ENCODE peak calls at places on chromosome 6, in six cellular contexts. B is fibroblast of pulmonary artery, M is AG09309, X is Peyer's patch, A is AG10803, E is DND-41. U is an unnamed sample.

GRCh38 chr6:3235969-3236368 is 8.5 kb upstream of the TUBB2B start:
- DNase-seq in E (no peak), M (no peak), A (no peak), X (no peak), B (no peak), U (no peak)

GRCh38 chr6:167399599-167399998 is 74.7 kb downstream of the TTLL2 start:
- DNase-seq in A (no peak), E (no peak), M (no peak), X (no peak), B (no peak), U (no peak)

GRCh38 chr6:53168516-53169257 is 20.0 kb upstream of the GCM1 start:
- DNase-seq in M (no peak), A (peak), E (no peak), B (peak), X (no peak), U (no peak)

GRCh38 chr6:38671885-38672467 is 31.0 kb downstream of the GLO1 start:
- DNase-seq in B (peak), E (peak), A (peak), X (peak), M (peak), U (peak)

GRCh38 chr6:148925701-148926100 is 178.9 kb downstream of the UST start:
- DNase-seq in M (no peak), B (no peak), X (no peak), A (no peak), E (no peak), U (no peak)

GRCh38 chr6:39102024-39102820 is 12.8 kb downstream of the SAYSD1 start:
- DNase-seq in A (peak), B (peak), X (peak), M (peak), E (no peak), U (no peak)

GRCh38 chr6:15089569-15090144 is 156.2 kb upstream of the JARID2 start:
- DNase-seq in A (no peak), B (no peak), X (no peak), E (no peak), M (no peak), U (no peak)

GRCh38 chr6:144471986-144472385 is 186.9 kb downstream of the UTRN start:
- DNase-seq in A (peak), E (no peak), B (no peak), X (no peak), M (no peak), U (no peak)

GRCh38 chr6:34229877-34230276 is 6.8 kb upstream of the HMGA1 start:
- DNase-seq in B (no peak), M (no peak), X (no peak), A (no peak), E (no peak), U (no peak)

GRCh38 chr6:82720992-82721391 is 344.6 kb downstream of the UBE3D start:
- DNase-seq in E (no peak), M (no peak), X (no peak), A (no peak), B (no peak), U (no peak)

GRCh38 chr6:18990313-18990978 is 603.3 kb downstream of the RNF144B start:
- DNase-seq in E (peak), A (peak), M (no peak), X (peak), B (peak), U (peak)

GRCh38 chr6:169766921-169767736 is 15.7 kb downstream of the ERMARD start:
- DNase-seq in E (no peak), X (no peak), B (no peak), A (no peak), M (no peak), U (no peak)

GRCh38 chr6:2264932-2265331 is 19.5 kb upstream of the GMDS start:
- DNase-seq in B (peak), X (no peak), M (no peak), A (peak), E (no peak), U (no peak)

GRCh38 chr6:27668442-27669275 is 195.8 kb upstream of the ZNF184 start:
- DNase-seq in A (peak), M (no peak), B (peak), X (no peak), E (no peak), U (peak)

GRCh38 chr6:150723857-150724256 is 124.2 kb downstream of the PLEKHG1 start:
- DNase-seq in B (no peak), E (no peak), A (peak), M (peak), X (no peak), U (peak)

GRCh38 chr6:52877168-52877567 is 32.3 kb downstream of the GSTA3 start:
- DNase-seq in E (no peak), B (peak), A (peak), M (peak), X (no peak), U (no peak)

GRCh38 chr6:16514249-16514648 is 247.0 kb downstream of the ATXN1 start:
- DNase-seq in E (no peak), M (no peak), A (peak), B (peak), X (no peak), U (peak)

GRCh38 chr6:122890250-122890649 is 101.2 kb downstream of the SMPDL3A start:
- DNase-seq in E (no peak), B (no peak), M (no peak), X (no peak), A (no peak), U (no peak)

GRCh38 chr6:111757342-111757741 is 115.9 kb downstream of the FYN start:
- DNase-seq in A (peak), M (no peak), B (peak), E (no peak), X (peak), U (no peak)

GRCh38 chr6:156747715-156748114 is 29.5 kb upstream of the ARID1B start:
- DNase-seq in M (no peak), A (no peak), X (no peak), E (no peak), B (no peak), U (no peak)

GRCh38 chr6:89221971-89222887 is 5.1 kb upstream of the GABRR1 start:
- DNase-seq in E (no peak), A (no peak), B (peak), X (no peak), M (no peak), U (no peak)

GRCh38 chr6:148466158-148466557 is 123.5 kb downstream of the SASH1 start:
- DNase-seq in B (no peak), M (no peak), A (no peak), X (no peak), E (no peak), U (no peak)

GRCh38 chr6:73329201-73329600 is 24.9 kb downstream of the DPPA5 start:
- DNase-seq in E (no peak), M (no peak), X (no peak), B (no peak), A (no peak), U (no peak)

GRCh38 chr6:52635049-52635577 is 35.8 kb upstream of the TMEM14A start:
- DNase-seq in A (no peak), E (no peak), B (no peak), X (no peak), M (no peak), U (peak)

GRCh38 chr6:14910692-14911547 is 334.9 kb upstream of the JARID2 start:
- DNase-seq in M (no peak), E (peak), A (peak), X (peak), B (peak), U (peak)

GRCh38 chr6:4435981-4436445 is 300.6 kb upstream of the ECI2 start:
- DNase-seq in B (no peak), A (no peak), X (no peak), M (no peak), E (no peak), U (no peak)

GRCh38 chr6:137219664-137220252 is 573 bp upstream of the IFNGR1 start:
- DNase-seq in B (no peak), A (no peak), E (no peak), X (no peak), M (no peak), U (no peak)

GRCh38 chr6:158131926-158132325 is 36.1 kb downstream of the SERAC1 start:
- DNase-seq in M (no peak), B (peak), A (no peak), E (peak), X (no peak), U (peak)

GRCh38 chr6:84450018-84450417 is 222.6 kb upstream of the CEP162 start:
- DNase-seq in E (no peak), X (no peak), B (no peak), M (no peak), A (no peak), U (no peak)

GRCh38 chr6:28884423-28885148 is 39.2 kb downstream of the TRIM27 start:
- DNase-seq in E (peak), A (no peak), X (peak), B (no peak), M (no peak), U (peak)

GRCh38 chr6:5728726-5729434 is 277.8 kb downstream of the NRN1 start:
- DNase-seq in X (no peak), E (no peak), M (no peak), A (peak), B (peak), U (no peak)

GRCh38 chr6:167676666-167677421 is 149.9 kb upstream of the AFDN start:
- DNase-seq in B (peak), X (no peak), E (no peak), A (no peak), M (no peak), U (no peak)

GRCh38 chr6:160992323-160993314 is 1.1 kb downstream of the MAP3K4 start:
- DNase-seq in B (peak), A (peak), M (no peak), X (peak), E (peak), U (peak)

GRCh38 chr6:90403489-90404381 is 107.1 kb upstream of the BACH2 start:
- DNase-seq in E (no peak), B (peak), M (no peak), A (peak), X (no peak), U (no peak)

GRCh38 chr6:74000582-74000981 is 304.6 kb downstream of the CD109 start:
- DNase-seq in A (peak), M (no peak), X (no peak), B (no peak), E (no peak), U (no peak)

GRCh38 chr6:75409286-75409685 is 84.3 kb downstream of the FILIP1 start:
- DNase-seq in X (no peak), A (peak), M (no peak), B (no peak), E (no peak), U (no peak)

GRCh38 chr6:151681426-151682059 is 125.9 kb upstream of the ESR1 start:
- DNase-seq in E (peak), B (peak), M (no peak), A (peak), X (no peak), U (no peak)

GRCh38 chr6:34834789-34835518 is 43.1 kb downstream of the BLTP3A start:
- DNase-seq in X (no peak), E (no peak), B (peak), M (peak), A (peak), U (no peak)

GRCh38 chr6:143299253-143300166 is 151.0 kb downstream of the ADAT2 start:
- DNase-seq in M (no peak), B (no peak), E (no peak), A (no peak), X (no peak), U (no peak)

GRCh38 chr6:143295904-143296303 is 154.6 kb downstream of the ADAT2 start:
- DNase-seq in B (no peak), X (no peak), A (no peak), E (no peak), M (no peak), U (no peak)

GRCh38 chr6:143290206-143290605 is 160.3 kb downstream of the ADAT2 start:
- DNase-seq in X (no peak), A (no peak), M (no peak), E (no peak), B (no peak), U (no peak)

GRCh38 chr6:143293526-143293925 is 157.0 kb downstream of the ADAT2 start:
- DNase-seq in M (no peak), B (no peak), X (no peak), E (no peak), A (peak), U (no peak)

GRCh38 chr6:143294265-143294664 is 156.2 kb downstream of the ADAT2 start:
- DNase-seq in X (no peak), A (no peak), B (no peak), E (no peak), M (no peak), U (no peak)
- H3K4me3 ChIP-seq in X (no peak), A (no peak), B (no peak), E (no peak), M (no peak), U (no peak)

GRCh38 chr6:47307362-47308222 is 2.1 kb downstream of the TNFRSF21 start:
- DNase-seq in M (no peak), E (no peak), A (no peak), X (no peak), B (no peak), U (no peak)
- H3K4me3 ChIP-seq in M (peak), E (no peak), A (peak), X (peak), B (peak), U (no peak)

GRCh38 chr6:24861934-24862333 is 63.2 kb upstream of the ARMH2 start:
- DNase-seq in E (no peak), A (no peak), X (peak), B (no peak), M (no peak), U (no peak)

GRCh38 chr6:24864345-24864744 is 65.6 kb upstream of the ARMH2 start:
- DNase-seq in B (peak), M (no peak), A (no peak), X (no peak), E (no peak), U (no peak)

GRCh38 chr6:24868765-24869164 is 67.0 kb downstream of the RIPOR2 start:
- DNase-seq in E (no peak), B (no peak), M (no peak), A (no peak), X (no peak), U (no peak)

GRCh38 chr6:24867104-24867703 is 68.5 kb upstream of the ARMH2 start:
- DNase-seq in B (no peak), M (no peak), A (no peak), E (no peak), X (no peak), U (no peak)

GRCh38 chr6:24865161-24865560 is 66.4 kb upstream of the ARMH2 start:
- DNase-seq in E (no peak), A (no peak), M (no peak), B (no peak), X (no peak), U (no peak)
- H3K4me3 ChIP-seq in E (no peak), A (no peak), M (no peak), B (no peak), X (no peak), U (no peak)

DNA sequence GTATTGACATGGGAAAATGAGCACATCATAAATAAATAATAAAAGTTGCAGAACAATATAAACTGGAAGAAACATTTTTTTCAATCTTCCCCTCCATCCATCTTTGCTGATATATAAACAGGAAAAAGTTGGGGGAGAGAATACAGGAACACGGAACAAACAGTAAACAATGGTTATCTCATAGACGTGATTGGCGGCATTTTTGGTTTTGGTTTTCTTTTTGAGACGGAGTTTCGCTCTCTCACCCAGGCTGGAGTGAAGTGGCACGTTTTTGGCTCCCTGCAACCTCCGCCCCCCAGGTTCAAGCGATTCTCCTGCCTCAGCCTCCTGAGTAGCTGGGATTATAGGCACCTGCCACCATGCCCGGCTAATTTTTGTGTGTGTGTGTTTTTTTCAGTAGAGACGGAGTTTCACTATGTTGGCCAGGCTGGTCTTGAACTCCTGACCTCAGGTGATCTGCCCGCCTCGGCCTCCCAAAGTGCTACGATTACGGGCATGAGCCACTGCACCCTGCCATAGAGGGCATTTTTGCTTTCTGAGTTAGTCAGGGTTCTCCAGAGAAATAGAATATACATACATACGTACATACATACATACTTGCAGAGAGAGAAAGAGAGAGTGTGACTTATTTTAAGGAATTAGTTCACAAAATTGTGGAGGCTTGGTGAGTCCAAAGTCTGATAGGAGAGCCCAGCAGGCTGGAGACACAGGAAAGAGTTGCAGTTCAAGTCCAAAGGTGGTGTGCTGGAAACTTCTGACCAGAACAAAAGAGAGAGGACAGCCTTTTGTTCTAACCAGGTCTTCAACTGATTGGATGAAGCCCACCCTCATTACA is 22.6 kb downstream of the GNL1 start:
- DNase-seq in A (no peak), M (no peak), X (no peak), E (no peak), B (no peak), U (no peak)
- H3K4me3 ChIP-seq in A (no peak), M (no peak), X (no peak), E (no peak), B (no peak), U (no peak)

GRCh38 chr6:12748411-12748810 is 31.8 kb downstream of the PHACTR1 start:
- DNase-seq in B (no peak), A (no peak), E (no peak), X (no peak), M (no peak), U (no peak)

GRCh38 chr6:12750416-12750815 is 33.8 kb downstream of the PHACTR1 start:
- DNase-seq in X (no peak), A (no peak), M (no peak), E (no peak), B (no peak), U (no peak)

GRCh38 chr6:12751694-12752304 is 35.2 kb downstream of the PHACTR1 start:
- DNase-seq in X (peak), E (peak), B (peak), M (peak), A (peak), U (peak)

GRCh38 chr6:12748815-12749521 is 32.4 kb downstream of the PHACTR1 start:
- DNase-seq in E (no peak), X (no peak), A (peak), M (no peak), B (no peak), U (no peak)

DNA sequence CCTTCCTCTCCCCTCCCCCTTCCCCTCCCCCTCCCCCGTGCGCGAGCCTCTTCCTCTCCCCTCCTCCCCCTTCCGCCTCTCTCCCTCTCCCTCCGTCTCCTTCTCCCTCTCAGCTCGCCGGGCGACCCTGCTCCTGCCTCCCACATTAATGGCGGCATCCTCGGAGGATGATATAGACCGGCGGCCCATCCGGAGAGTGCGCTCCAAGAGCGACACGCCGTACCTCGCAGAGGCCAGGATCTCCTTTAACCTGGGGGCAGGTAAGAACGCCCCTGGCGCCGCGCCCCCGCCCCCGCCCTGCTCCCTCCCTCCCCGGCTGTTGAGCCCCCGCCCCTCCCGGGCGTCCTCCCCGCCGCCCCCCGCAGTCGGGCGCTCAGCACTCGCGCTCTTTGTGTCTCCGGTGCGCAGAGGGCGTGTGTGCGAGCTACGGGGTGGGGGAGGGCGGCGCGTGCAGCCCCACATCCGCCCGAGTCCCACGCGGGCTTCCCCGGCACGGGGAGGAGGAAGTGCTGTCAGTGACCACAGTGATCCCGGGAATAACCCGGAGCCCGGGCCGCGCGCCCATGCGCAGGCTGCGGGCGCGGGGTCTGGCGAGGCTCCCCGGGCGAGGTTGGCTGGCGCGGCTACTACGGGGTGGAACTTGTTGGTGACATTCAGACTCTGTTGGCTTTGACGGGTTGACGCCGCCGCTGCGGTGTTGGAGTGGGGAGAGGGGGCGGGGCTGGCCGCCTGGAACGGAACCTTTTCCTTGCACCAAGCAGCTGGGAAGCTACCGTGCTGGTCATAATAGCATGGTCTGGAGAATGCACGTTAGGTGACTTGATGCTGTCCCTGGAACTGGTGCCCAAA is 33.2 kb downstream of the PHACTR1 start:
- DNase-seq in X (no peak), E (no peak), A (peak), B (no peak), M (no peak), U (no peak)
- H3K4me3 ChIP-seq in X (peak), E (no peak), A (peak), B (no peak), M (no peak), U (no peak)

DNA sequence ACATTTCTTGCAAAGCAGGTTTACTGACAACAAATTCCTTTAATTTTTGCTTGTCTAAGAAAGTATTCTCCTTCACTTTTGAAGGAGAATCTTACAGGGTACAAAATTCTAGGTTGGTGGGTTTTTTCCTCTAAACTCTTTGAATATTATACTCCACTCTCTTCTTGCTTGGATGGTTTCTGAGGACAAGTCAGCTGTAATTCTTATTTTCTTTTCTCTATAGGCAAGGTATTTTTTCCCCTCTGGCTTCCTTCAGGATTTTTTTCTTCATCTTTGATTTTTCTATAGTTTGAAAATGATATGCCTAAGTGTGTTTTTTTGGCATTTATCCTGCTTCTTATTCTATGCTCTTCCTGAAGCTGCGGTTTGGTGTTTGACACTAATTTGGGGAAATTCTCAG is 112.5 kb upstream of the HIVEP1 start:
- DNase-seq in X (no peak), A (no peak), E (no peak), B (no peak), M (no peak), U (no peak)
- H3K4me3 ChIP-seq in X (no peak), A (no peak), E (no peak), B (no peak), M (no peak), U (no peak)

U was measured in Jurkat, Clone E6-1.